ENCODE peak calls at places on chromosomes 12 and 14, in seven cellular contexts. R is DND-41; E is body of pancreas; M is small intestine; I is cardiac muscle cell; F is effector memory CD4-positive, alpha-beta T cell; Y is endothelial cell of umbilical vein. H is an unnamed sample.

GRCh38 chr12:53070901-53071492 is 8.2 kb downstream of the SPRYD3 start:
- DNase-seq in F (no peak), I (no peak), R (no peak), Y (no peak), M (no peak), E (no peak), H (no peak)

GRCh38 chr14:65933400-65934068 is 521.0 kb downstream of the FUT8 start:
- DNase-seq in F (no peak), R (no peak), M (no peak), Y (no peak), I (peak), E (no peak), H (no peak)

GRCh38 chr12:96094201-96094600 is 58.8 kb upstream of the LTA4H start:
- DNase-seq in F (no peak), R (peak), Y (peak), E (no peak), M (no peak), I (no peak), H (no peak)

GRCh38 chr12:1805441-1806081 is 14.8 kb upstream of the LRTM2 start:
- DNase-seq in Y (no peak), E (no peak), M (no peak), F (no peak), I (no peak), R (no peak), H (no peak)

GRCh38 chr14:54381821-54382220 is 15.0 kb upstream of the CDKN3 start:
- DNase-seq in E (no peak), R (no peak), I (no peak), Y (no peak), F (no peak), M (no peak), H (no peak)

GRCh38 chr12:54231236-54231635 is 42.5 kb upstream of the SMUG1 start:
- DNase-seq in R (no peak), F (no peak), Y (no peak), M (no peak), I (no peak), E (no peak), H (no peak)

GRCh38 chr12:39605996-39606395 is 13.6 kb downstream of the ABCD2 start:
- DNase-seq in R (no peak), M (no peak), Y (no peak), F (no peak), E (no peak), I (peak), H (no peak)

GRCh38 chr14:77120771-77121743 is 20.5 kb downstream of the ZDHHC22 start:
- DNase-seq in Y (no peak), R (no peak), E (no peak), M (peak), F (peak), I (peak), H (peak)

GRCh38 chr12:129084875-129085826 is 231.9 kb downstream of the GLT1D1 start:
- DNase-seq in R (no peak), Y (no peak), I (no peak), E (no peak), F (no peak), M (no peak), H (no peak)

GRCh38 chr14:33357225-33358010 is 418.7 kb downstream of the NPAS3 start:
- DNase-seq in E (peak), I (peak), R (no peak), Y (no peak), M (peak), F (no peak), H (peak)

GRCh38 chr12:88579572-88579940 is 715 bp downstream of the KITLG start:
- DNase-seq in F (no peak), E (peak), R (no peak), Y (no peak), I (peak), M (peak), H (no peak)

GRCh38 chr12:24948816-24949722 is at the start of gene BCAT1:
- DNase-seq in I (peak), M (no peak), F (no peak), Y (peak), E (peak), R (peak), H (no peak)

GRCh38 chr12:72523754-72524153 is 251.6 kb downstream of the TRHDE start:
- DNase-seq in R (no peak), I (no peak), M (no peak), Y (no peak), E (no peak), F (no peak), H (no peak)

DNA sequence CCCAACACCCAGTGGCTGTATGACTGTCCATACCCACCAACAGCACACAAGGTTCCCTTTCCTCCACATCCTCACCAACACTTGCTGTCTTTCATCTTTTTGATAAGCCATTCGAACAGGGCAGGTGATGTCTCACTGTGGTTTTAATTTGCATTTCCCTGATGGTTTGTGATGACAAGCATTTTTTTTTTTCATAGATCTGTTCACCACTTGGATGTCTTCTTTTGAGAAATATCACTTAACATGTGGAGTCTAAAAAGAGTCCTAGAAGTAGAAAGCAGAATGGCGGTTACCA is 198.1 kb upstream of the DIO3 start:
- DNase-seq in E (no peak), F (no peak), I (no peak), Y (no peak), R (no peak), M (no peak), H (no peak)
- H3K27ac ChIP-seq in E (no peak), F (no peak), I (no peak), Y (no peak), R (no peak), M (no peak), H (no peak)

GRCh38 chr14:105067969-105068301 is 2.7 kb upstream of the GPR132 start:
- DNase-seq in M (no peak), R (no peak), I (no peak), Y (no peak), F (no peak), E (no peak), H (no peak)

GRCh38 chr14:105066285-105067071 is 1.2 kb upstream of the GPR132 start:
- DNase-seq in I (no peak), E (no peak), Y (no peak), R (no peak), F (no peak), M (no peak), H (no peak)

GRCh38 chr14:105065280-105066228 is at the start of gene GPR132:
- DNase-seq in I (peak), F (peak), Y (no peak), E (no peak), R (peak), M (peak), H (no peak)

GRCh38 chr14:105068818-105069217 is 3.6 kb upstream of the GPR132 start:
- DNase-seq in E (no peak), Y (no peak), R (no peak), F (no peak), I (no peak), M (no peak), H (no peak)

GRCh38 chr14:105067140-105067968 is 2.1 kb upstream of the GPR132 start:
- DNase-seq in R (no peak), M (peak), Y (no peak), I (no peak), E (no peak), F (peak), H (no peak)
- H3K27ac ChIP-seq in R (no peak), M (peak), Y (no peak), I (no peak), E (no peak), F (peak), H (no peak)

GRCh38 chr12:93571854-93572711 is at the start of gene SOCS2:
- DNase-seq in F (no peak), I (peak), Y (peak), M (peak), R (peak), E (peak), H (no peak)

GRCh38 chr12:93571360-93571853 is 1.1 kb upstream of the SOCS2 start:
- DNase-seq in F (peak), R (peak), E (peak), I (peak), Y (peak), M (peak), H (no peak)

GRCh38 chr12:93570552-93571359 is 1.7 kb upstream of the SOCS2 start:
- DNase-seq in I (peak), Y (peak), F (peak), E (peak), R (peak), M (peak), H (peak)

GRCh38 chr12:93572712-93573551 is 457 bp downstream of the SOCS2 start:
- DNase-seq in Y (peak), F (no peak), M (peak), I (peak), R (peak), E (peak), H (peak)

DNA sequence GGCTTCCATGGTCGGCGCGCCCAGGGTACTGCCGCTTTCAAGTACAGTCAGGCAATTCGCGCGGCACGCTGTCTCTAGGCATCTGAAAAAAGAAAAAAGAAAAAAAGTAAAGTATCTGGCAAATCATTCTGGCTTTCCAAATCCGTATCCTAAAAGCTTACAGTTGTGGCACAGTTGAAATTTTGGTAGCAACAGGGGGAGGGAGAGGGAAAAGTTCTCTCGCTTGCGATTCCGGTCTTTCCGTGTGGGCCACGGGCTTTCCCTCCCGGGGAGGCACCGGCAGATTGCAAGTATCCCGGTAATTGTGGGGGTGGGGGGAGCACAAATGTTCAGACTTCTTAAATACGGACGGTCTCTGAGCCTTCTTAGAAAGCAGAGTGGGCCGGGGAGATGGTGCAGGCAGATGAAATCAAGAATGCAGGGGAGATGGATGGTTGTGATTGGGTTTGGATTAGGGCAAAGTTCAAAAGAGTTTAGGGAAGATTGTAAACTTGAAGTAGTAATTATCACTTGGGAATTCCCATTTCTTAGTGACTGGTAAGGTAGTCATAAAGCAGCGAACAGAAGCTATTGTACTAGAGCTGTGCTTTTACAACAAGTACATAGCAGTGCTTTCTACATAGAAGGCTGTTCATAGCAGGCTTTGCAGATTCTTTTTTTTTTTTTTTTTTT is 1.2 kb downstream of the SOCS2 start:
- DNase-seq in R (peak), F (no peak), Y (no peak), I (no peak), M (peak), E (no peak), H (no peak)
- H3K27ac ChIP-seq in R (peak), F (no peak), Y (no peak), I (no peak), M (peak), E (no peak), H (no peak)

GRCh38 chr14:23183479-23183878 is at the start of gene SLC7A8:
- DNase-seq in I (no peak), Y (peak), F (no peak), M (peak), R (no peak), E (peak), H (no peak)

GRCh38 chr14:23182372-23183014 is 967 bp downstream of the SLC7A8 start:
- DNase-seq in I (no peak), F (no peak), R (no peak), M (peak), Y (peak), E (peak), H (no peak)

GRCh38 chr14:23181453-23181852 is 2.0 kb downstream of the SLC7A8 start:
- DNase-seq in R (no peak), M (no peak), F (no peak), I (no peak), Y (no peak), E (no peak), H (no peak)

GRCh38 chr14:23183076-23183475 is 384 bp downstream of the SLC7A8 start:
- DNase-seq in I (no peak), Y (peak), R (no peak), M (peak), E (peak), F (no peak), H (no peak)

DNA sequence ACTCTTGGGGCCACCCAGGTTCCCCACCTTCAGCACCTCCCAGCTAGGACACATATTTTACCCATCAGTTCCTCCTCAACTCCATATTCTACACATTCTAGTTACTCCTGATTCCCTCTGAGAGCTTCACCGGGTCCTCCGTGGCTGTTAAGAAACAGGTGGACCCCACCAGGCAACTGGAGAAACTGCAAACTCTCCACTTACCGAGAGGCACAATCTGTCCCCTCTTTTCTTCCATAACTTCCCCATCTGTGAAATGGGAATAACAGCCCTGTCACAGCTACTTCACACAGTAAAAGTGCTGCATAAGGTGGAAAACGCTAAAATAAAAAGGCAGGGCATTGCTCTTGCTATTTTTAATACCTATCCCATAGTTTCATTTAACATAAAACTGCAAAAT is 1.5 kb downstream of the SLC7A8 start:
- DNase-seq in M (no peak), E (no peak), I (no peak), Y (no peak), R (no peak), F (no peak), H (no peak)
- H3K27ac ChIP-seq in M (no peak), E (no peak), I (no peak), Y (no peak), R (no peak), F (no peak), H (no peak)

GRCh38 chr12:57693317-57693658 is 644 bp upstream of the OS9 start:
- DNase-seq in I (no peak), F (no peak), M (no peak), Y (no peak), E (peak), R (no peak), H (no peak)
- H3K27ac ChIP-seq in I (no peak), F (no peak), M (no peak), Y (no peak), E (no peak), R (peak), H (peak)

DNA sequence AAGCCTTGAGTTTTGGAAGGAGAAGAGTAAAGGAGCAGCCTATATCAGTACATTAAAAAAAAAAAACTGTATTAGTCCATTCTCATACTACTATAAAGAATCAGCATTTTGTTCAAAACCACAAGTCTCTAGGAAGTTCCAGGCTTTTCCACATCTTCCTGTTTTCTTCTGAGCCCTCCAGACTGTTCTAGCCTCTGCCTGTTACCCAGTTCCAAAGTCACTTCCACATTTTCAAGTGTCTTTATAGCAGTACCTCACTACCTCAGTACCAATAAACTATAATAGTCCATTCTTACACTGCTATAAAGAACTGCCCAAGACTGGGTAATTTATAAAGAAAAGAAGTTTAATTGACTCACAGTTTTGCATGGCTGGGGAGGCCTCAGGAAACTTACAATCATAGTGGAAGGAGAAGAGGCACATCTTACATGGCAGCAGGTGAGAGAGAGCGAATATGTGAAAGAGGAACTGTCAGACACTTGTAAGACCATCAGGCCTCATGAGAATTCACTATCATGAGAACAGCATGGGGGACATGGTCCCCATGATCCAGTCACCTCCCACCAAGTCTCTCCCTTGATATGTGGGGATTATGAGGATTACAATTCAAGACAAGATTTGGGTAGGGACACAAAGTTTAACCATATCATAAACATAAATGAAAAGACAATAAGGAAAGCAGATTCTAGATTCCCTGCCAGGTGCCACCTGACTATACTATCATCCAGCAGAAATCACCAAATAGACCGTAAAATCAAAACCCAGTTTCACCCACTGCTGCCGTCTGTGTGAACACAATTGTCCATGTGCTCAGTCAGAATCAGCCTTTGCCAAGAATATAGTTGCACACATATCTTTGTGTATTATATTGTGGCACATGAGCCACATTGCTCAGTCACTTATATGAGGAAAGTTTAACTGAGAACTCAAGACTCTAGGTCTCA is 27.8 kb downstream of the TOGARAM1 start:
- DNase-seq in M (no peak), R (no peak), Y (no peak), E (no peak), I (no peak), F (no peak), H (no peak)
- H3K27ac ChIP-seq in M (no peak), R (no peak), Y (no peak), E (no peak), I (peak), F (no peak), H (peak)

GRCh38 chr14:87264386-87264785 is 728.6 kb downstream of the GALC start:
- DNase-seq in M (no peak), R (no peak), Y (no peak), E (no peak), F (no peak), I (no peak), H (no peak)

GRCh38 chr14:87255046-87255445 is 737.9 kb downstream of the GALC start:
- DNase-seq in E (no peak), R (no peak), M (no peak), F (no peak), I (no peak), Y (no peak), H (no peak)

GRCh38 chr14:87261621-87262020 is 731.4 kb downstream of the GALC start:
- DNase-seq in R (no peak), M (no peak), I (no peak), F (no peak), E (no peak), Y (no peak), H (no peak)

GRCh38 chr14:87264796-87265195 is 728.2 kb downstream of the GALC start:
- DNase-seq in R (no peak), F (no peak), M (no peak), Y (no peak), E (no peak), I (no peak), H (no peak)

DNA sequence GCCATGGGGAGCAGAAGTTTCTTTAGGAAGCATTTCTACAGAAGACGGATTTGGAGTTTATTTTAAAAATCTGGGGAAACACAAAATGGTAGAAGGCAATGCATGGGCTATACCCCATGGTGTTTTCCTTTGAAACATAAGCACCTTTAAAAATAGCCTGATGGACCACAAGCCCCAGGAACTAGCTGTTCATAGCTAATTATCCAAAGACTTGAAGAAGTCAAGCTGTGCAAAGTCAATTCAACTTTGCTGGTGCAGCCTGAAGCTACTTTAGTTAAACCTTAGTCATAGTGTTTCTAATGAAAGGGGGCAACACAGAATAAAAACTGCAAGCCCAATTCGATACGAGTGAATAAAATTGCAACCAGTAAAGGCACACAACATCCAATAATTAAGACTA is 732.5 kb downstream of the GALC start:
- DNase-seq in M (no peak), E (no peak), R (no peak), Y (no peak), I (no peak), F (no peak), H (no peak)
- H3K27ac ChIP-seq in M (no peak), E (no peak), R (no peak), Y (no peak), I (no peak), F (no peak), H (no peak)

DNA sequence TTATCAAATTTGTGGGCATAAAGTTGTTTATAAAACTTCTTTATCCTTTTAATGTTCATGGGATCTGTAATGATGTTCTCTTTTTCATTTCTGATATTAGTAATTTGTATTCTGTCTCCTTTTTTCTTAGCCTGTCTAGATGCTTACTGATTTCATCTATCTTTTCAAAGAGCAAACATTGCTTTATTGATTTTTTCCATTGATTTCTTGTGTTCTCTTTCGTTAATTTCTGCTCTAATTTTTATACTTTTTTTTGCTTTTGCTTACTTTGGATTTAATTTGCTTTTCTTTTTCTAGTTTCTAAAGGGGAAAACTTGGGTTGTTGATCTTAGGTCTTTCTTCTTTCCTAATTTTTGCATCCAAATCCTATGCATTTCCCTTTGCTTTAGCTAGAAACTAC is 42.5 kb downstream of the CRADD start:
- DNase-seq in F (no peak), R (no peak), Y (no peak), E (no peak), M (no peak), I (no peak), H (no peak)
- H3K27ac ChIP-seq in F (no peak), R (no peak), Y (no peak), E (no peak), M (no peak), I (no peak), H (no peak)

GRCh38 chr12:33588725-33589405 is 149.2 kb upstream of the SYT10 start:
- DNase-seq in I (peak), R (no peak), M (no peak), F (no peak), E (no peak), Y (no peak), H (no peak)
- H3K27ac ChIP-seq in I (no peak), R (no peak), M (no peak), F (no peak), E (no peak), Y (no peak), H (no peak)

H was measured in substantia nigra.